ENCODE peak calls at places on chromosomes 3 and 15, in nine cellular contexts. W is fibroblast of villous mesenchyme, S is RWPE1, M is Calu3, X is AG04449, O is A549, G is glutamatergic neuron, A is brain microvascular endothelial cell, E is BE2C. R is an unnamed sample.

GRCh38 chr3:70990723-70991122 is 592.8 kb downstream of the FOXP1 start:
- DNase-seq in S (no peak), E (no peak), G (no peak), A (no peak), M (no peak), O (no peak), X (no peak), W (no peak), R (no peak)

GRCh38 chr3:16318216-16318615 is 53.2 kb downstream of the OXNAD1 start:
- DNase-seq in S (no peak), W (peak), E (no peak), O (no peak), X (peak), G (no peak), A (no peak), M (no peak), R (no peak)

GRCh38 chr3:126663750-126664149 is 8.8 kb upstream of the TXNRD3 start:
- DNase-seq in M (peak), X (no peak), O (no peak), A (no peak), G (no peak), W (no peak), S (no peak), E (no peak), R (no peak)

GRCh38 chr15:63181658-63182057 is 7.7 kb upstream of the RAB8B start:
- DNase-seq in M (no peak), X (no peak), A (no peak), G (no peak), O (no peak), W (no peak), S (no peak), E (no peak), R (no peak)

GRCh38 chr15:65306551-65306950 is 2.1 kb downstream of the RNU5B-1 start:
- DNase-seq in A (no peak), E (no peak), W (no peak), G (no peak), M (no peak), S (no peak), X (no peak), O (no peak), R (no peak)

GRCh38 chr3:43223670-43224364 is 62.5 kb upstream of the SNRK start:
- DNase-seq in G (no peak), W (no peak), E (no peak), M (no peak), O (no peak), A (no peak), X (no peak), S (no peak), R (no peak)

GRCh38 chr15:93861956-93862741 is 369.2 kb upstream of the MCTP2 start:
- DNase-seq in S (no peak), G (no peak), M (no peak), W (no peak), O (no peak), E (peak), X (no peak), A (no peak), R (no peak)

GRCh38 chr3:111998661-111999641 is at the start of gene TAGLN3:
- DNase-seq in A (no peak), S (no peak), M (peak), G (peak), O (no peak), X (no peak), W (no peak), E (peak), R (peak)

GRCh38 chr3:76024640-76025039 is 239.3 kb upstream of the ZNF717 start:
- DNase-seq in G (no peak), X (no peak), O (no peak), M (no peak), A (no peak), E (no peak), S (peak), W (peak), R (no peak)

GRCh38 chr15:43103939-43104338 is 1.9 kb downstream of the UBR1 start:
- DNase-seq in A (no peak), S (no peak), E (no peak), X (no peak), O (no peak), W (no peak), M (no peak), G (no peak), R (no peak)

GRCh38 chr15:82040862-82041261 is 5.0 kb downstream of the MEX3B start:
- DNase-seq in O (no peak), X (no peak), M (peak), W (no peak), E (peak), G (peak), S (no peak), A (no peak), R (no peak)

GRCh38 chr15:55434989-55435825 is 26.9 kb downstream of the PIERCE2 start:
- DNase-seq in G (no peak), M (peak), X (peak), O (peak), E (no peak), A (peak), W (peak), S (peak), R (no peak)

GRCh38 chr3:198113219-198114053 is 153.4 kb downstream of the LMLN start:
- DNase-seq in W (no peak), O (no peak), A (peak), S (no peak), X (no peak), G (peak), E (no peak), M (no peak), R (no peak)

GRCh38 chr15:68721886-68722285 is 98.8 kb downstream of the ANP32A start:
- DNase-seq in G (no peak), S (no peak), O (no peak), M (no peak), A (no peak), W (no peak), X (no peak), E (no peak), R (no peak)

GRCh38 chr3:136512391-136512790 is 239.8 kb downstream of the STAG1 start:
- DNase-seq in W (no peak), S (no peak), M (no peak), A (no peak), G (no peak), E (no peak), X (peak), O (no peak), R (no peak)

GRCh38 chr3:9732753-9733115 is 1.2 kb downstream of the BRPF1 start:
- DNase-seq in A (no peak), X (no peak), W (no peak), S (peak), M (no peak), E (no peak), O (no peak), G (no peak), R (no peak)

GRCh38 chr3:171867976-171868375 is 24.8 kb downstream of the TMEM212 start:
- DNase-seq in S (no peak), O (no peak), W (peak), A (no peak), X (no peak), G (no peak), E (peak), M (no peak), R (no peak)

GRCh38 chr3:128497305-128498126 is 4.5 kb upstream of the GATA2 start:
- DNase-seq in E (peak), W (peak), S (peak), X (no peak), A (no peak), O (peak), M (peak), G (peak), R (peak)

GRCh38 chr3:186452517-186452916 is 90.5 kb upstream of the DGKG start:
- DNase-seq in S (peak), E (no peak), O (no peak), M (peak), X (peak), G (no peak), W (peak), A (peak), R (no peak)

GRCh38 chr3:41583014-41583413 is 378.9 kb downstream of the ULK4 start:
- DNase-seq in G (no peak), E (no peak), A (no peak), S (no peak), W (no peak), M (no peak), X (no peak), O (no peak), R (no peak)

GRCh38 chr3:32334675-32335074 is 57.0 kb upstream of the CMTM7 start:
- DNase-seq in A (no peak), O (no peak), W (peak), E (no peak), G (no peak), X (no peak), M (no peak), S (no peak), R (no peak)

GRCh38 chr3:190840146-190840545 is 22.3 kb downstream of the GMNC start:
- DNase-seq in M (peak), A (no peak), E (no peak), S (peak), G (no peak), X (no peak), O (no peak), W (no peak), R (no peak)

GRCh38 chr3:17738921-17739320 is 3.5 kb downstream of the TBC1D5 start:
- DNase-seq in A (no peak), G (no peak), X (no peak), M (no peak), S (no peak), O (peak), W (no peak), E (no peak), R (no peak)

GRCh38 chr3:140720242-140720641 is 42.4 kb downstream of the TRIM42 start:
- DNase-seq in X (no peak), G (no peak), S (no peak), A (no peak), E (no peak), M (no peak), O (no peak), W (peak), R (no peak)

GRCh38 chr3:185820973-185821758 is 3.7 kb downstream of the IGF2BP2 start:
- DNase-seq in G (no peak), A (peak), W (peak), S (peak), E (no peak), M (no peak), X (peak), O (peak), R (no peak)

GRCh38 chr3:172586447-172586846 is 63.2 kb upstream of the TNFSF10 start:
- DNase-seq in G (no peak), M (no peak), S (no peak), A (no peak), X (no peak), O (no peak), W (peak), E (no peak), R (no peak)

GRCh38 chr15:47386459-47386858 is 330.8 kb upstream of the SEMA6D start:
- DNase-seq in A (no peak), O (no peak), W (no peak), S (no peak), G (no peak), X (no peak), M (no peak), E (no peak), R (no peak)

GRCh38 chr3:49421890-49422378 is 339 bp downstream of the AMT start:
- DNase-seq in G (no peak), W (no peak), S (no peak), E (no peak), M (peak), O (no peak), A (no peak), X (no peak), R (no peak)

GRCh38 chr3:75192065-75192658 is 472.0 kb upstream of the FRG2C start:
- DNase-seq in O (peak), W (peak), E (peak), G (peak), S (peak), A (peak), X (no peak), M (peak), R (peak)

GRCh38 chr15:98592136-98592535 is 56.2 kb upstream of the IGF1R start:
- DNase-seq in W (no peak), M (no peak), A (no peak), E (no peak), S (no peak), O (no peak), X (no peak), G (no peak), R (no peak)

GRCh38 chr3:175121225-175121624 is 262.1 kb downstream of the NAALADL2 start:
- DNase-seq in O (no peak), W (no peak), A (no peak), E (no peak), G (no peak), S (no peak), X (no peak), M (peak), R (no peak)
- TF ChIP-seq CTCF in O (no peak), W (peak), A (peak), E (peak), G (peak), S (no peak), X (peak), M (peak), R (no peak)

GRCh38 chr3:84963137-84963536 is 4.3 kb downstream of the CADM2 start:
- DNase-seq in A (no peak), S (no peak), X (no peak), W (no peak), M (no peak), G (no peak), O (no peak), E (peak), R (no peak)

GRCh38 chr3:84967767-84968581 is 9.2 kb downstream of the CADM2 start:
- DNase-seq in A (no peak), M (no peak), W (no peak), G (no peak), O (no peak), X (no peak), S (no peak), E (no peak), R (no peak)

GRCh38 chr3:84962460-84962859 is 3.7 kb downstream of the CADM2 start:
- DNase-seq in X (no peak), O (no peak), A (no peak), W (no peak), M (no peak), G (no peak), E (no peak), S (no peak), R (no peak)

GRCh38 chr3:84961492-84962255 is 2.9 kb downstream of the CADM2 start:
- DNase-seq in A (no peak), G (peak), X (no peak), S (no peak), W (no peak), E (peak), O (no peak), M (no peak), R (no peak)

GRCh38 chr3:84965141-84965540 is 6.4 kb downstream of the CADM2 start:
- DNase-seq in S (no peak), M (peak), E (peak), G (peak), W (no peak), O (peak), X (no peak), A (no peak), R (no peak)
- TF ChIP-seq CTCF in S (no peak), M (peak), E (peak), G (peak), W (no peak), O (no peak), X (no peak), A (peak), R (no peak)

GRCh38 chr3:169623971-169624370 is 39.5 kb downstream of the MECOM start:
- DNase-seq in X (no peak), G (no peak), A (no peak), S (no peak), E (no peak), W (no peak), O (no peak), M (no peak), R (no peak)

GRCh38 chr3:169618894-169619792 is 44.4 kb downstream of the MECOM start:
- DNase-seq in E (no peak), A (no peak), S (no peak), W (no peak), O (no peak), G (no peak), M (no peak), X (no peak), R (no peak)

GRCh38 chr3:169615833-169616232 is 47.7 kb downstream of the MECOM start:
- DNase-seq in A (no peak), G (no peak), E (no peak), S (no peak), M (no peak), X (no peak), O (no peak), W (no peak), R (no peak)

GRCh38 chr3:169624533-169624972 is 39.0 kb downstream of the MECOM start:
- DNase-seq in S (no peak), A (no peak), W (no peak), G (no peak), M (no peak), X (no peak), O (no peak), E (peak), R (no peak)

GRCh38 chr3:169619793-169620192 is 43.7 kb downstream of the MECOM start:
- DNase-seq in A (no peak), X (no peak), G (no peak), S (no peak), M (no peak), E (no peak), W (no peak), O (no peak), R (no peak)
- TF ChIP-seq CTCF in A (peak), X (no peak), G (no peak), S (no peak), M (no peak), E (peak), W (no peak), O (no peak), R (no peak)

DNA sequence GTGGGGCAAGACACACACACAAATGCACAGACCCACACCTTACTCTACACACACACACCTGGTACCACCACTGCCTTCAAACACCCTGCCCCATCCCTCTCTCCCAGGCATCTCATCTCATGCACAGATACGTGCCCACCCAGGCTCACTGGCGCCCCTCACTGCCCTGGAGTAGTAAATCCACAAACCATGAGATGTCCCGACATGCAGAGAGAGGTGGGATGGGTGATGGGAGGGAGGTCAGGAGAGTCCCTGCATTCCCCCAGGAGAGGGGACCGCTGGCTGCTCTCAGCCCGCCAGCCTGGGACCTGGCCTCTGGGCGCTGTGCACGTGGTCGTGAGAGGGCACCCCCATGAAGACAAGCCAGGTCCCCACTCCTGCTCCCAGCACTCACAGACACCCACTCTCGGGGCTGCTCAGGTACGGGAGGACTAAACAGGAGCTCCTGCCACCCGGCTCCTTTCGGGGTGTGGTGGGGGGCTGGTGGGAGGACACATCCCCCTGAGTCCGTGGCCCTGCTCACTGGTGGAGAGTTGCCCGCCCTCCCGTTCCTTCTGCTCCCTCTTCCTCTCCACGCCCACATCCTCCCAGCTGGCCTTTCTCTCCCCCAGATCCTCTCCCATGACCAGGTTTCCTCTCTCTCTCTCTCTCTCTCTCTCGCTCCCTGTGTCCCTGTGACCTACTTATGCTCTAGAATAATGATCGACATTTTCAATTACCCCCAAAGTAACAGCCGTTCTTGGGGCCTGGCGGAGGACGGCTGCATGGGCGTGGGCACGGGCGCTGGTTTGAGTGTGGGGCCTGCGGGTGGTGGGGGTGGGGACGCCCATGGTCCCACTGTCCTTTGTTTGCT is 18.8 kb upstream of the CSPG4 start:
- DNase-seq in S (no peak), E (peak), A (no peak), O (no peak), W (peak), G (no peak), M (no peak), X (no peak), R (no peak)
- TF ChIP-seq CTCF in S (no peak), E (peak), A (peak), O (no peak), W (peak), G (no peak), M (no peak), X (peak), R (no peak)

DNA sequence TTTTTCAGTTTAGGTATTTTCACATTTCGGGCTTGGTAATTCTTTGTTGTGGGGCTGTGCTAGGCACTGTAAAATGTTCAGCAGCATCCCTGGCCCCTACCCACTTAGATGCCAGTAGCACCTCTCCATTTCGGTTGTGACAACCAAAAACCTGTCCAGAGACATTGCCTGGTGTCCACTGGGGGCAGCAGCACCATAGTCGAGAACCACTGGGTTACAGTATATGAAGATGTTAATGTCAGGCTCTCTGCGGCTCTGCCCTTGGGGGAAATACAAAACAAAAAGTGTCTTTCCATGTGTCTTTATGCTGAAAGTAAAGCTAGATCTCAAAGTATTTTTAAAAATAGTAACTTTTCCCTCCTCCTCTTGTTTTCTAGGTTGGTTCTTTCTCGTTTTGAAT is 177.2 kb downstream of the ITPR1 start:
- DNase-seq in X (no peak), E (peak), S (peak), A (peak), G (peak), W (no peak), O (peak), M (no peak), R (no peak)
- TF ChIP-seq CTCF in X (peak), E (peak), S (peak), A (peak), G (no peak), W (peak), O (peak), M (no peak), R (no peak)

GRCh38 chr3:133377396-133377795 is 22.5 kb upstream of the BFSP2 start:
- DNase-seq in X (peak), E (no peak), G (no peak), S (peak), A (peak), M (peak), W (peak), O (peak), R (no peak)
- TF ChIP-seq CTCF in X (peak), E (peak), G (peak), S (peak), A (peak), M (peak), W (peak), O (peak), R (no peak)

DNA sequence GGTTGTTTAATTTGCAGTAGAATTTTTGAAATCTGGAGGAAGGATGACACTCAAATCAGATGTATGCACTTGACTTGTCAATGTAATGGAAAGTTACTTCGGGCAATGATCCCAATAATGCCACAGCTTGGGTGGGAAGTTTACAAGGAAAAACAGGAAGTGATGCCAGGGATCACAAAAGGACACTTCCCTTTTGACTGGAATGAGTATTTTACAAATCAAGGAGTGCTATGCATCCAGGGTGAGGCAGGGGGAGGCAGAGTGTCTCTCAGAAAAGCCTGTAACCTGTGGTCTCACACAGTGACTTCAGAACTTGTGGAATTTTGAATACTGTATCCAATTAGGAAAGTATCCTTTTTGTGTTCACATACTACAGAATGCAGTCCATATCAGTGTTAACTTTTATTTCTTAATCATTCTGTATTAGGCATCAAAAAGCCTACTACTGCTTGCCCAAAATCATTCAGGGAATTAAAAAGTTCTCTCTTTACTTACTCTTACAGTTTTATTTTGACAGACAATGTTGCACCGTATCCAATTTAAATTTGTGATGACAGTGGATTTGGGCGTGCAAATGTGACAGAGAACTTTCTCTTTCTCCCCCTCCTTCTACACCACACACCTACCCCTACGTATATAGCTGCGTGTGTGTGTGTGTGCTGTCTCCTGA is 445.1 kb downstream of the MECOM start:
- DNase-seq in G (peak), X (no peak), S (peak), E (peak), O (no peak), M (peak), A (peak), W (peak), R (peak)
- TF ChIP-seq CTCF in G (peak), X (peak), S (peak), E (peak), O (no peak), M (peak), A (peak), W (peak), R (peak)

R was measured in mesothelial cell of epicardium.